ENCODE peak calls at places on chromosomes 4 and X, in seven cellular contexts. K, F, Q, J, X, H and P are unnamed samples.

GRCh38 chrX:47501226-47502071 is 18.4 kb upstream of the ZNF41 start:
- DNase-seq in K (peak; percentile 85), F (no peak), Q (peak; percentile 64), J (no peak), X (no peak), H (peak; percentile 18), P (no peak)

GRCh38 chr4:76373919-76374552 is 46.9 kb downstream of the CCDC158 start:
- DNase-seq in K (peak; percentile 63), F (no peak), Q (no peak), J (no peak), X (no peak), H (no peak), P (no peak)

GRCh38 chr4:57233391-57233790 is 123.2 kb upstream of the IGFBP7 start:
- DNase-seq in K (peak; percentile 63), F (no peak), Q (peak; percentile 28), J (no peak), X (no peak), H (no peak), P (no peak)

GRCh38 chrX:23885803-23886202 is 21.9 kb downstream of the APOO start:
- DNase-seq in K (no peak), F (no peak), Q (no peak), J (no peak), X (no peak), H (no peak), P (no peak)

GRCh38 chr4:171759274-171759673 is 53.9 kb upstream of the GALNTL6 start:
- DNase-seq in K (no peak), F (no peak), Q (no peak), J (no peak), X (no peak), H (no peak), P (no peak)

GRCh38 chr4:54855221-54855854 is 197.6 kb downstream of the KIT start:
- DNase-seq in K (no peak), F (no peak), Q (no peak), J (no peak), X (no peak), H (no peak), P (no peak)

GRCh38 chr4:87839309-87839946 is 6.7 kb downstream of the MEPE start:
- DNase-seq in K (peak; percentile 56), F (no peak), Q (peak; percentile 49), J (peak; percentile 22), X (no peak), H (peak; percentile 49), P (no peak)

GRCh38 chrX:68847172-68847571 is 18.4 kb downstream of the EFNB1 start:
- DNase-seq in K (no peak), F (no peak), Q (no peak), J (no peak), X (no peak), H (no peak), P (no peak)

GRCh38 chrX:140495739-140496138 is 9.1 kb downstream of the SOX3 start:
- DNase-seq in K (no peak), F (no peak), Q (no peak), J (no peak), X (no peak), H (no peak), P (no peak)

GRCh38 chr4:108426493-108426892 is 193.9 kb upstream of the RPL34 start:
- DNase-seq in K (peak; percentile 65), F (no peak), Q (peak; percentile 34), J (no peak), X (no peak), H (no peak), P (no peak)

GRCh38 chr4:113547487-113548042 is 214.0 kb downstream of the CAMK2D start:
- DNase-seq in K (peak; percentile 99), F (peak; percentile 84), Q (peak; percentile 95), J (peak; percentile 87), X (peak; percentile 78), H (peak; percentile 91), P (peak; percentile 83)

GRCh38 chr4:48943387-48943786 is 36.8 kb upstream of the OCIAD2 start:
- DNase-seq in K (no peak), F (no peak), Q (no peak), J (no peak), X (no peak), H (no peak), P (no peak)

GRCh38 chr4:74632634-74633033 is 161.7 kb downstream of the BTC start:
- DNase-seq in K (peak; percentile 100), F (peak; percentile 14), Q (peak; percentile 88), J (no peak), X (no peak), H (no peak), P (peak; percentile 27)

GRCh38 chr4:150126880-150127236 is 48.6 kb downstream of the DCLK2 start:
- DNase-seq in K (peak; percentile 81), F (no peak), Q (peak; percentile 75), J (no peak), X (no peak), H (no peak), P (no peak)

GRCh38 chr4:93747220-93747619 is 81.3 kb upstream of the ATOH1 start:
- DNase-seq in K (no peak), F (no peak), Q (no peak), J (no peak), X (no peak), H (no peak), P (no peak)

GRCh38 chr4:186798951-186799659 is 75.4 kb upstream of the FAT1 start:
- DNase-seq in K (peak; percentile 17), F (no peak), Q (no peak), J (no peak), X (no peak), H (no peak), P (no peak)

GRCh38 chrX:31656013-31656412 is 584.2 kb upstream of the FTHL17 start:
- DNase-seq in K (peak; percentile 18), F (no peak), Q (peak; percentile 47), J (no peak), X (no peak), H (no peak), P (no peak)
- TF ChIP-seq CTCF in K (no peak), F (no peak), Q (no peak), J (no peak), X (no peak), H (no peak), P (no peak)

GRCh38 chrX:41332988-41333743 is 796 bp upstream of the DDX3X start:
- DNase-seq in K (peak; percentile 84), F (peak; percentile 89), Q (peak; percentile 84), J (peak; percentile 79), X (peak; percentile 88), H (peak; percentile 87), P (no peak)

GRCh38 chrX:41335590-41336331 is 1.8 kb downstream of the DDX3X start:
- DNase-seq in K (peak; percentile 91), F (no peak), Q (peak; percentile 80), J (no peak), X (no peak), H (no peak), P (no peak)

GRCh38 chrX:41334866-41335589 is 1.1 kb downstream of the DDX3X start:
- DNase-seq in K (peak; percentile 58), F (peak; percentile 65), Q (peak; percentile 62), J (peak; percentile 54), X (no peak), H (no peak), P (no peak)

GRCh38 chrX:41333744-41333993 is 293 bp upstream of the DDX3X start:
- DNase-seq in K (peak; percentile 92), F (no peak), Q (peak; percentile 90), J (peak; percentile 68), X (no peak), H (peak; percentile 73), P (peak; percentile 78)

DNA sequence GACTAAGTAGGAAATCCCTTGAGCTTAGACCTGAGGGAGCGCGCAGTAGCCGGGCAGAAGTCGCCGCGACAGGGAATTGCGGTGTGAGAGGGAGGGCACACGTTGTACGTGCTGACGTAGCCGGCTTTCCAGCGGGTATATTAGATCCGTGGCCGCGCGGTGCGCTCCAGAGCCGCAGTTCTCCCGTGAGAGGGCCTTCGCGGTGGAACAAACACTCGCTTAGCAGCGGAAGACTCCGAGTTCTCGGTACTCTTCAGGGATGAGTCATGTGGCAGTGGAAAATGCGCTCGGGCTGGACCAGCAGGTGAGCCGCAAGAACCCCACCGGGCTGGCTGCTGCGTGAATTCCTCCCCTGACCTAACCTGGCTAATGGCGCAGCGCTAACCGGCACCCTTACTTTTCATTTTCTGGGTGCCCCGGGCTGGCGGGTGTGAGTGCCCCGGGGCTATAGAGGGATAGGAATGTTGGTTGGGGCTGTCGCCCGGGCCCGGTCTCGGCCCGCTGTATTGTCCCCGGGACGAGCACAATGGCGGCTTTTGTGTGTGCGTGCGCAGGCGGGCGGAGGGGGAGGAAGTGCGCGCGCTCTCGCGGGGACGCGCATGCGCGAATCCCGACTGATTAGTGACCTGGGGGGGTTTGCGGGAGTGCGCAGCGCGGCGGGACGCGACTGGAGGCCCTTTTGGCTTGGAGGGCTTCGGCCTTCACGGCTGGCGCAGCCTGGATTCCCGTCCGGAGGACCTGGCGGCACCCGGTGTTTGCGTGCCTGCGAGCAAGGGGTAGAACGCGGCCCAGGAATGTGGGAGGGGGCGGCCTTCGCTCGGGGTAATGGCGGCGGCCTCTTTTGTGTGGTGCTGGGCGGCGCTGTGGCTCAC is at the start of gene DDX3X:
- DNase-seq in K (peak; percentile 90), F (peak; percentile 83), Q (peak; percentile 91), J (peak; percentile 77), X (peak; percentile 85), H (peak; percentile 84), P (peak; percentile 84)
- TF ChIP-seq CTCF in K (peak; percentile 25), F (no peak), Q (peak; percentile 36), J (no peak), X (peak; percentile 25), H (no peak), P (peak; percentile 29)

GRCh38 chrX:8043546-8043945 is 116.3 kb upstream of the PNPLA4 start:
- DNase-seq in K (no peak), F (no peak), Q (no peak), J (no peak), X (no peak), H (no peak), P (no peak)

GRCh38 chrX:8044861-8045434 is 117.7 kb upstream of the PNPLA4 start:
- DNase-seq in K (peak; percentile 3), F (no peak), Q (no peak), J (no peak), X (no peak), H (no peak), P (no peak)

GRCh38 chrX:8037593-8038348 is 110.6 kb upstream of the PNPLA4 start:
- DNase-seq in K (peak; percentile 23), F (no peak), Q (no peak), J (no peak), X (no peak), H (no peak), P (no peak)

GRCh38 chrX:8043121-8043520 is 115.9 kb upstream of the PNPLA4 start:
- DNase-seq in K (no peak), F (no peak), Q (no peak), J (no peak), X (no peak), H (no peak), P (no peak)

GRCh38 chrX:8042304-8042703 is 115.1 kb upstream of the PNPLA4 start:
- DNase-seq in K (no peak), F (no peak), Q (no peak), J (no peak), X (no peak), H (no peak), P (no peak)
- TF ChIP-seq CTCF in K (no peak), F (no peak), Q (peak; percentile 1), J (peak; percentile 38), X (peak; percentile 57), H (no peak), P (no peak)

DNA sequence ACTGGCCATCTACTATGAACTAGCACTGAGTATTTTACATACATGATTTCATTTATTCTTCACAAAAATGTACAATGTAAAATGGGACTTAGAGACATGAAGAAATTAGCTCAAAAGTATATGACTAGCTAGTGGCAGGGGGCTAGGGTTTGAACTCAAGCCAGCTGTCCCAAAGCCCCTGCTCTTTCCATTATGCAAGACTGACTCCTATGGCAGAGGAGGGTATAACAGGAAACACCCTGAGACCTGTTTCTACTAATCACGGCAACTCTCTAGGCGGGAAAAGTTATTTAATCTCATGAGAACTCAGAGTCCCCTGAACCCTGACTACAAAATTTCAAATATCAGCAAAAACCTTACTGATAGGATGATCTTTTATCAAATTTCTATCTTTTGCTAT is 150.6 kb downstream of the PRDM5 start:
- DNase-seq in K (no peak), F (no peak), Q (no peak), J (no peak), X (no peak), H (no peak), P (no peak)
- TF ChIP-seq CTCF in K (no peak), F (no peak), Q (no peak), J (no peak), X (peak; percentile 25), H (no peak), P (no peak)